ENCODE peak calls at places on chromosomes 1 and 21, in ten cellular contexts. T is CD4-positive, alpha-beta memory T cell; K is GM23248; G is HFFc6; M is nephron progenitor cell; I is amygdala; L is lung; C is activated CD4-positive, alpha-beta T cell treated with anti-CD3 and anti-CD28 coated beads, Interleukin-2, amount 50 U/mL, for 1 hour; V is ecto neural progenitor cell; N is posterior cingulate gyrus. U is an unnamed sample.

GRCh38 chr21:17491716-17492414 is 21.0 kb upstream of the CXADR start:
- DNase-seq in T (no peak), N (no peak), C (no peak), M (no peak), I (no peak), V (no peak), G (peak; percentile 94), L (peak; percentile 64), K (peak; percentile 96), U (peak; percentile 20)

GRCh38 chr1:155127672-155128468 is at the start of gene EFNA1:
- DNase-seq in L (peak; percentile 77), T (peak; percentile 37), K (peak; percentile 65), M (peak; percentile 76), V (peak; percentile 78), N (peak; percentile 75), G (no peak), I (peak; percentile 73), C (peak; percentile 35), U (no peak)

GRCh38 chr1:223444411-223444810 is 51.2 kb downstream of the CCDC185 start:
- DNase-seq in C (no peak), G (peak; percentile 8), M (no peak), T (no peak), V (no peak), N (no peak), K (no peak), I (no peak), L (no peak), U (no peak)

GRCh38 chr21:37061926-37062591 is 10.8 kb downstream of the PIGP start:
- DNase-seq in L (no peak), M (no peak), K (peak; percentile 28), T (no peak), V (no peak), C (no peak), N (no peak), G (no peak), I (no peak), U (no peak)

GRCh38 chr1:70039485-70039884 is 165.9 kb downstream of the LRRC40 start:
- DNase-seq in K (no peak), C (no peak), I (no peak), L (no peak), N (no peak), V (no peak), T (no peak), M (no peak), G (no peak), U (no peak)

GRCh38 chr1:244367399-244368114 is 84.2 kb downstream of the ADSS2 start:
- DNase-seq in N (no peak), C (no peak), M (no peak), I (no peak), T (no peak), K (no peak), V (no peak), G (no peak), L (no peak), U (no peak)

GRCh38 chr1:151540021-151540981 is at the start of gene TUFT1:
- DNase-seq in L (peak; percentile 95), M (peak; percentile 98), V (peak; percentile 94), C (peak; percentile 95), T (peak; percentile 92), N (peak; percentile 92), K (peak; percentile 96), I (peak; percentile 21), G (peak; percentile 85), U (peak; percentile 64)

GRCh38 chr1:111454859-111455641 is 5.8 kb downstream of the ATP5PB start:
- DNase-seq in V (no peak), N (no peak), C (no peak), G (no peak), T (no peak), M (no peak), I (no peak), L (no peak), K (peak; percentile 38), U (no peak)

GRCh38 chr1:66182551-66183178 is 351.3 kb upstream of the SGIP1 start:
- DNase-seq in K (peak; percentile 77), G (peak; percentile 22), N (no peak), T (peak; percentile 45), V (no peak), C (peak; percentile 22), L (no peak), M (no peak), I (no peak), U (no peak)

GRCh38 chr1:31579374-31579773 is 3.1 kb downstream of the TINAGL1 start:
- DNase-seq in K (no peak), M (peak; percentile 29), I (no peak), T (no peak), C (no peak), N (no peak), G (no peak), L (peak; percentile 27), V (peak; percentile 48), U (no peak)

GRCh38 chr1:23422313-23422877 is 2.2 kb downstream of the TCEA3 start:
- DNase-seq in T (peak; percentile 49), I (no peak), C (peak; percentile 30), G (peak; percentile 47), M (peak; percentile 23), N (no peak), K (peak; percentile 88), V (no peak), L (peak; percentile 63), U (no peak)

GRCh38 chr1:106022312-106022902 is 1034.1 kb upstream of the PRMT6 start:
- DNase-seq in N (no peak), L (no peak), V (no peak), T (no peak), G (no peak), K (peak; percentile 26), C (no peak), I (no peak), M (no peak), U (no peak)

GRCh38 chr1:153260980-153261792 is 1.7 kb downstream of the LORICRIN start:
- DNase-seq in V (no peak), K (peak; percentile 62), I (no peak), C (peak; percentile 22), L (no peak), N (peak; percentile 44), M (peak; percentile 79), T (peak; percentile 14), G (no peak), U (no peak)

GRCh38 chr1:109873278-109874175 is 37.1 kb upstream of the CSF1 start:
- DNase-seq in V (no peak), G (no peak), C (no peak), N (no peak), I (no peak), T (no peak), K (peak; percentile 32), M (no peak), L (no peak), U (no peak)

GRCh38 chr1:193058529-193059281 is 455 bp downstream of the UCHL5 start:
- DNase-seq in I (no peak), L (peak; percentile 62), C (peak; percentile 25), M (peak; percentile 28), T (peak; percentile 46), K (peak; percentile 83), N (no peak), V (no peak), G (peak; percentile 27), U (no peak)

GRCh38 chr1:14261395-14261794 is 337.1 kb upstream of the KAZN start:
- DNase-seq in N (no peak), V (no peak), C (no peak), G (no peak), M (peak; percentile 18), K (no peak), L (no peak), T (no peak), I (no peak), U (no peak)

GRCh38 chr1:36561365-36561731 is 78.6 kb upstream of the CSF3R start:
- DNase-seq in M (no peak), C (no peak), T (no peak), N (no peak), L (no peak), K (no peak), I (no peak), G (no peak), V (peak; percentile 36), U (no peak)

GRCh38 chr1:38817958-38818705 is 41.4 kb downstream of the RRAGC start:
- DNase-seq in K (peak; percentile 38), I (no peak), C (peak; percentile 46), L (no peak), N (no peak), V (peak; percentile 89), G (no peak), M (peak; percentile 93), T (peak; percentile 34), U (no peak)

GRCh38 chr1:170790175-170790574 is 126.2 kb downstream of the PRRX1 start:
- DNase-seq in T (no peak), L (no peak), C (no peak), N (no peak), K (no peak), I (no peak), V (no peak), M (no peak), G (no peak), U (no peak)

GRCh38 chr1:11337536-11338350 is 64.7 kb downstream of the UBIAD1 start:
- DNase-seq in L (no peak), V (peak; percentile 83), N (no peak), I (no peak), T (peak; percentile 63), G (no peak), M (peak; percentile 86), C (peak; percentile 69), K (peak; percentile 45), U (peak; percentile 18)

GRCh38 chr1:213931804-213932203 is 56.0 kb upstream of the PROX1 start:
- DNase-seq in K (no peak), G (no peak), T (no peak), C (no peak), I (no peak), V (no peak), N (no peak), M (no peak), L (no peak), U (no peak)

GRCh38 chr21:35394634-35395369 is 345.7 kb upstream of the RUNX1 start:
- DNase-seq in V (no peak), L (no peak), C (no peak), G (no peak), N (no peak), M (no peak), K (no peak), T (no peak), I (no peak), U (no peak)

GRCh38 chr1:234840843-234841242 is 230.9 kb upstream of the IRF2BP2 start:
- DNase-seq in T (no peak), I (no peak), G (no peak), K (peak; percentile 46), L (no peak), M (no peak), N (no peak), C (no peak), V (no peak), U (no peak)

GRCh38 chr1:12161662-12162458 is 4.9 kb upstream of the TNFRSF1B start:
- DNase-seq in V (no peak), M (no peak), G (peak; percentile 82), T (peak; percentile 70), C (peak; percentile 62), I (no peak), L (peak; percentile 90), K (peak; percentile 88), N (peak; percentile 42), U (peak; percentile 87)

GRCh38 chr1:20380616-20381035 is 90.0 kb downstream of the VWA5B1 start:
- DNase-seq in C (no peak), T (no peak), K (peak; percentile 93), L (peak; percentile 46), G (peak; percentile 71), N (no peak), M (no peak), I (no peak), V (no peak), U (no peak)